ENCODE peak calls at places on chromosomes 3 and 15, in eight cellular contexts. U is PC-9; E is OCI-LY7; K is astrocyte of the spinal cord; C is SK-N-SH; S is adrenal gland; H is osteoblast; Y is naive thymus-derived CD4-positive, alpha-beta T cell. P is an unnamed sample.

GRCh38 chr3:66038726-66039589 is at the start of gene MAGI1:
- DNase-seq in C (peak), H (peak), U (peak), S (peak), E (peak), Y (no peak), K (peak), P (no peak)

GRCh38 chr3:38717603-38718240 is 68.2 kb upstream of the SCN5A start:
- DNase-seq in C (no peak), H (no peak), U (no peak), Y (no peak), S (no peak), K (no peak), E (no peak), P (no peak)

GRCh38 chr3:98038241-98038640 is 3.1 kb upstream of the GABRR3 start:
- DNase-seq in E (no peak), Y (no peak), K (no peak), C (no peak), H (no peak), U (no peak), S (no peak), P (no peak)

GRCh38 chr3:188627652-188628051 is 473.7 kb downstream of the LPP start:
- DNase-seq in K (peak), S (no peak), C (no peak), H (no peak), E (no peak), Y (no peak), U (no peak), P (no peak)

GRCh38 chr3:173761161-173761560 is 363.6 kb downstream of the NLGN1 start:
- DNase-seq in S (no peak), C (no peak), E (no peak), Y (no peak), U (no peak), H (no peak), K (no peak), P (no peak)

GRCh38 chr3:125443923-125444322 is 68.8 kb upstream of the ZNF148 start:
- DNase-seq in H (no peak), S (no peak), E (no peak), Y (no peak), K (peak), U (no peak), C (no peak), P (no peak)

GRCh38 chr15:20671665-20672064 is 130.1 kb upstream of the GOLGA6L6 start:
- DNase-seq in H (no peak), K (no peak), S (no peak), C (no peak), U (no peak), E (no peak), Y (no peak), P (no peak)

GRCh38 chr3:48125026-48125704 is 63.1 kb downstream of the CDC25A start:
- DNase-seq in U (peak), Y (no peak), S (peak), C (no peak), E (no peak), K (peak), H (no peak), P (no peak)

GRCh38 chr3:32886911-32887310 is 64.5 kb upstream of the CCR4 start:
- DNase-seq in K (no peak), C (no peak), H (no peak), U (no peak), E (no peak), Y (no peak), S (no peak), P (no peak)

GRCh38 chr15:63553388-63553791 is 43.8 kb upstream of the FBXL22 start:
- DNase-seq in U (no peak), S (no peak), K (peak), C (no peak), Y (no peak), E (no peak), H (peak), P (no peak)

GRCh38 chr3:195025056-195025880 is 245.7 kb downstream of the XXYLT1 start:
- DNase-seq in U (no peak), Y (no peak), S (no peak), E (no peak), H (no peak), K (no peak), C (peak), P (no peak)

GRCh38 chr3:55620361-55621025 is 133.4 kb upstream of the WNT5A start:
- DNase-seq in Y (no peak), C (no peak), U (peak), S (no peak), K (peak), E (no peak), H (no peak), P (no peak)

GRCh38 chr3:185770071-185770470 is 54.8 kb downstream of the IGF2BP2 start:
- DNase-seq in Y (no peak), K (no peak), E (no peak), C (no peak), U (no peak), H (no peak), S (no peak), P (no peak)

GRCh38 chr3:129777806-129778205 is 115.7 kb downstream of the TMCC1 start:
- DNase-seq in U (no peak), S (no peak), K (no peak), H (no peak), C (no peak), E (no peak), Y (no peak), P (no peak)

GRCh38 chr3:17738219-17738618 is 4.2 kb downstream of the TBC1D5 start:
- DNase-seq in S (no peak), H (no peak), Y (no peak), U (no peak), C (no peak), E (no peak), K (no peak), P (no peak)
- H3K4me3 ChIP-seq in S (no peak), H (no peak), Y (no peak), U (no peak), C (no peak), E (peak), K (no peak), P (no peak)

GRCh38 chr15:87211547-87211946 is 1045.0 kb downstream of the NTRK3 start:
- DNase-seq in E (no peak), U (no peak), Y (no peak), K (no peak), S (no peak), H (no peak), C (no peak), P (no peak)

GRCh38 chr15:87213646-87214045 is 1042.9 kb downstream of the NTRK3 start:
- DNase-seq in Y (no peak), E (no peak), C (no peak), K (no peak), S (no peak), H (no peak), U (no peak), P (no peak)

GRCh38 chr15:87215100-87215499 is 1041.4 kb downstream of the NTRK3 start:
- DNase-seq in U (no peak), H (no peak), K (no peak), E (no peak), S (no peak), Y (no peak), C (no peak), P (no peak)

GRCh38 chr15:87209891-87210649 is 1046.5 kb downstream of the NTRK3 start:
- DNase-seq in C (no peak), S (no peak), Y (no peak), K (no peak), H (no peak), E (no peak), U (no peak), P (no peak)

GRCh38 chr15:87212041-87212440 is 1044.5 kb downstream of the NTRK3 start:
- DNase-seq in S (no peak), U (no peak), Y (no peak), H (peak), K (peak), C (no peak), E (no peak), P (no peak)
- H3K4me3 ChIP-seq in S (no peak), U (no peak), Y (no peak), H (no peak), K (no peak), C (no peak), E (no peak), P (no peak)

DNA sequence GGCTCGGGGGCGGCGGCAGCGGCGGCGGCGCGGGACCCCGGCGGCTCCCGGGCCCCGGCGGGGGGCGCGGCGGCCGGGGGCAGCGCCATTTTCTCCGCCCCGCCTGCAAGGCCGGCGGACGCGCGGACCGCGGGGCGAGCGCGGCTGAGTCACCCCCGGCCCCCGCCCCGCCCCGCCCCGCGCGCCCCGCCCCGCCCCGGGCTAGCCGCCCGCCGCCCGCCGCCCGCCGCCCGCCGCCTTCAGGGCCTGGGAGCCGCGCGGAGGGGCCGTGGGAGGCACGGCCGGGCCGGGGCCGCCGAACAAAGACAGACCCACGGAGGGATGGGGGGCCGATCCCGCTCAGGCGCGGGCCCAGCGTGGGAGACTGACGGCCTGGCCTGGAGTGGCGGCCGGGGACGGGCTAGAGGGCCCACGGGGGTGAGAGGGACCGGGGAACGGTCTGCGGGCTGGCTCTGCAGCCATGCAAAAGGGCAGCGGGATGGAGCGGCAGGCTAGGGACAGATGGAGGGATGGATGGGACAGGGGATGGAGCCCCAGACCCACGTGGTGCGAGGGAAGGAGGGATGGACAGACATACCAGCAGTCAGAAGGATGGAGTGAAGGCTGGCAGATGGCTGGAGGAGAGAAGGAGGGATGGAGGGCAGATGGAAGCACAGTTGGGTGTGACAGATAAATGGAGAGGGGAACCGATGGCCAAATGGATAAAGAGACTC is at the start of gene EIF4E3:
- DNase-seq in C (peak), S (peak), U (no peak), H (peak), Y (no peak), E (no peak), K (no peak), P (peak)
- H3K4me3 ChIP-seq in C (peak), S (peak), U (no peak), H (peak), Y (peak), E (no peak), K (peak), P (peak)

GRCh38 chr15:67253103-67253502 is 1.4 kb downstream of the AAGAB start:
- DNase-seq in K (no peak), U (peak), H (no peak), C (no peak), E (no peak), S (no peak), Y (no peak), P (no peak)

GRCh38 chr15:67251318-67251717 is 3.1 kb downstream of the AAGAB start:
- DNase-seq in K (no peak), E (no peak), C (no peak), H (no peak), U (no peak), Y (no peak), S (no peak), P (no peak)

GRCh38 chr15:67248106-67248505 is 6.4 kb downstream of the AAGAB start:
- DNase-seq in H (peak), U (no peak), C (no peak), E (no peak), K (no peak), Y (no peak), S (no peak), P (no peak)

GRCh38 chr15:67253517-67254237 is 784 bp downstream of the AAGAB start:
- DNase-seq in E (no peak), Y (no peak), H (peak), S (no peak), K (peak), C (peak), U (peak), P (no peak)

GRCh38 chr15:67249830-67250229 is 4.6 kb downstream of the AAGAB start:
- DNase-seq in K (no peak), Y (no peak), E (no peak), H (peak), C (no peak), S (no peak), U (no peak), P (no peak)
- H3K4me3 ChIP-seq in K (no peak), Y (no peak), E (no peak), H (no peak), C (no peak), S (no peak), U (no peak), P (no peak)

DNA sequence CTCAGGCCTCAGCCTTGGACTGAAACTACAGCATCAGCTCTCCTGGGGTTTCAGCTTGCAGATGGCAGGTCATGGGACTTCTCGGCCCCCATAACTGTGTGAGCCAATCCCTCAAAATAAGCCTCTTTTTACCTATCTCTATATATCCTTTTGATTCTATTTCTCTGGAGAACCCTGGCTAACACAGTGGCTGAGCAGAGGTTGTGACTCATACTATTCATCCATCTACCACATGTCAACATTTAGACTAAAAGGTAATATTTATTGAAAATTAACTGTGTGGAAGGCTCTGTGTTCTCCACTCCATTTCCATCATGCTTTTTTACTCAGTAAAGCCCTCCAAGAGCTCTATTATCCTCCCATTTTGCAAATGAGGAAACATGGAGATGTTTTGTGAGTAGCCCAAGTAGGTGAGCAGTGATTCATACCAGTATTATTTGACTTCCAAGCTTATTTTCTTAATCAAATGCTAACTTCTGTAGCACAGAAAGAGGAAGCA is 217.9 kb upstream of the DCBLD2 start:
- DNase-seq in H (no peak), K (peak), U (no peak), E (no peak), S (no peak), C (no peak), Y (no peak), P (no peak)
- H3K4me3 ChIP-seq in H (no peak), K (no peak), U (no peak), E (no peak), S (no peak), C (no peak), Y (no peak), P (no peak)

GRCh38 chr3:10547413-10547812 is 42.0 kb upstream of the ATP2B2 start:
- DNase-seq in Y (no peak), E (no peak), U (no peak), H (no peak), S (no peak), K (no peak), C (no peak), P (no peak)
- H3K4me3 ChIP-seq in Y (no peak), E (no peak), U (no peak), H (no peak), S (no peak), K (no peak), C (no peak), P (no peak)

GRCh38 chr3:112303811-112304325 is 9.9 kb upstream of the SLC9C1 start:
- DNase-seq in K (peak), E (peak), H (peak), S (no peak), U (no peak), C (no peak), Y (peak), P (peak)
- H3K4me3 ChIP-seq in K (peak), E (peak), H (peak), S (peak), U (no peak), C (peak), Y (peak), P (peak)

DNA sequence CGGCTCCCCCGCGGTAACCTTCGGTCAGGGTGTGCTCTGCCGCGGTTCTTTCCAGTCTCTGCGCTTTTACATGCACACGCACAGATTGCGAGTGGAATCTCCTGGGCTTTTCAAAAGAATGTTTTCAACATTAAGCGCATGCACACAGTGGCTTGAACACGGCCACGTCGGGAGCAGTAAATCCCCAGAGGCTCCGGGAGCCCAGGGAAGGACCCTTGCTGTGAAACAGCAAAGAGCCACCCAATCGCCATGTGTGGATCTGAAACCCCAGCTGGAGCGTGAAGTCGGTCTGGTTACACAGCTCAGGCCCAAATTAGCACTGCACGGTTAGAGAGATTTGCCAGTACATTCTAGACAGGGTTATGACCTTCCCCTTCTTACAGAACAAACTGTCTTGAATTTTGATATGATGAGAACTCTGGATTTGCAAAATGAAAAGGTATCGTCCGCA is 869 bp upstream of the RGMA start:
- DNase-seq in C (no peak), K (no peak), H (no peak), E (no peak), S (no peak), Y (no peak), U (no peak), P (no peak)
- H3K4me3 ChIP-seq in C (no peak), K (no peak), H (no peak), E (no peak), S (peak), Y (no peak), U (no peak), P (no peak)

GRCh38 chr15:82648257-82649103 is 1.3 kb upstream of the CPEB1 start:
- DNase-seq in E (no peak), H (peak), S (no peak), K (no peak), Y (no peak), U (no peak), C (peak), P (no peak)
- H3K4me3 ChIP-seq in E (no peak), H (peak), S (peak), K (no peak), Y (peak), U (no peak), C (peak), P (peak)

DNA sequence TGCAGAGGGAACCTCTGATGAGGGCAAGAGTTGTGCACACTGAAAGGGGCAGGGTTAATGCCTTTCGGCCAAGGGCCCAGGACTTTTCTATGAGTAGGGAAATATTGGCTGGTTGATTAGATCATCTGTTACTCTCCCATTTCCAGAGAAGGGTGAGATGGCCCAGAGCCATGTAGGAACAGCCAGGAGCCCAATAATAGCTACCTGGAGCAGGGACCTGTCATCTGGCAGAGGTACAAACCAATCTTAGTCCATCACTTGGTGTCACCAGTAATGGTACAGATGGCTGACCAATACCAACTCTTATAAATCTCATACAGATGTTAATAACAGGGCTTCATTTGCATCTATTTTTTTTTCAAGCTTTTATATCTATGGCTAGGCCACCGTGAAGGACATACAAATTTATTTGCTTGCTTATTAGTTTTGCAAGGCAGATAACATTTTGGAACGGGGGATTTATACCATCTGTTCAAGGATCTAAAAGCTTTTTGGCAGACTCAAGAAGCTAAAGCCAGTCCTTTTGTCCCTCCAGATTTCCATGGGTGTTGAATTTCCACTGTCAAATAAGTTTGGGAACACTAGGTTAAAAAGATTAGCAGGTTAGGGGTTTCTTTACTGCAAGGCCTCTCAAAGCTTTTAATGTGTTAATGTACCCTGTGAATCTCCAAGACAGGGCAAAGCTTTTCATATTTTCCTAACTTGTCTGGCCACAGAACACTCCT is 79.3 kb downstream of the TNIK start:
- DNase-seq in K (no peak), S (no peak), U (no peak), E (no peak), Y (no peak), H (no peak), C (no peak), P (no peak)
- H3K4me3 ChIP-seq in K (no peak), S (no peak), U (no peak), E (no peak), Y (no peak), H (no peak), C (no peak), P (no peak)

P was measured in CD8-positive, alpha-beta memory T cell.